ENCODE peak calls at places on chromosomes 13 and 19, in ten cellular contexts. One of them, this sample, is unnamed. For H3K27me3, the result is how much of the 10 kb centered on the place peaks cover.

GRCh38 chr13:47679391-47679790 is 321.7 kb downstream of the SUCLA2 start:
- DNase-seq in colonic mucosa: no peak
- DNase-seq in WERI-Rb-1: no peak
- DNase-seq in dorsolateral prefrontal cortex: no peak
- DNase-seq in PC-9: no peak
- DNase-seq in thoracic aorta: no peak
- DNase-seq in cardiac muscle cell: no peak
- DNase-seq in suprapubic skin: no peak
- DNase-seq in stomach: no peak
- DNase-seq in HCT116: no peak
- DNase-seq in this sample: no peak

GRCh38 chr13:75650991-75651390 is 14.9 kb downstream of the LMO7 start:
- DNase-seq in colonic mucosa: no peak
- DNase-seq in WERI-Rb-1: no peak
- DNase-seq in dorsolateral prefrontal cortex: no peak
- DNase-seq in PC-9: no peak
- DNase-seq in thoracic aorta: no peak
- DNase-seq in cardiac muscle cell: no peak
- DNase-seq in suprapubic skin: no peak
- DNase-seq in stomach: no peak
- DNase-seq in HCT116: no peak
- DNase-seq in this sample: no peak

GRCh38 chr19:46926201-46927071 is 65.6 kb downstream of the ARHGAP35 start:
- DNase-seq in colonic mucosa: no peak
- DNase-seq in WERI-Rb-1: no peak
- DNase-seq in dorsolateral prefrontal cortex: no peak
- DNase-seq in PC-9: no peak
- DNase-seq in thoracic aorta: no peak
- DNase-seq in cardiac muscle cell: no peak
- DNase-seq in suprapubic skin: no peak
- DNase-seq in stomach: no peak
- DNase-seq in HCT116: no peak
- DNase-seq in this sample: no peak

GRCh38 chr19:54137913-54138776 is 583 bp downstream of the CNOT3 start:
- DNase-seq in colonic mucosa: peak
- DNase-seq in WERI-Rb-1: no peak
- DNase-seq in dorsolateral prefrontal cortex: peak
- DNase-seq in PC-9: peak
- DNase-seq in thoracic aorta: no peak
- DNase-seq in cardiac muscle cell: peak
- DNase-seq in suprapubic skin: no peak
- DNase-seq in stomach: no peak
- DNase-seq in HCT116: no peak
- DNase-seq in this sample: no peak

GRCh38 chr13:33554919-33555791 is 262.8 kb upstream of the RFC3 start:
- DNase-seq in colonic mucosa: no peak
- DNase-seq in WERI-Rb-1: peak
- DNase-seq in dorsolateral prefrontal cortex: no peak
- DNase-seq in PC-9: no peak
- DNase-seq in thoracic aorta: no peak
- DNase-seq in cardiac muscle cell: peak
- DNase-seq in suprapubic skin: no peak
- DNase-seq in stomach: no peak
- DNase-seq in HCT116: no peak
- DNase-seq in this sample: no peak

GRCh38 chr13:64817721-64818120 is 2412.4 kb downstream of the PCDH9 start:
- DNase-seq in colonic mucosa: no peak
- DNase-seq in WERI-Rb-1: no peak
- DNase-seq in dorsolateral prefrontal cortex: no peak
- DNase-seq in PC-9: no peak
- DNase-seq in thoracic aorta: no peak
- DNase-seq in cardiac muscle cell: no peak
- DNase-seq in suprapubic skin: no peak
- DNase-seq in stomach: no peak
- DNase-seq in HCT116: no peak
- DNase-seq in this sample: no peak

GRCh38 chr19:38384209-38385027 is 3.4 kb downstream of the GGN start:
- DNase-seq in colonic mucosa: no peak
- DNase-seq in WERI-Rb-1: peak
- DNase-seq in dorsolateral prefrontal cortex: no peak
- DNase-seq in PC-9: no peak
- DNase-seq in thoracic aorta: no peak
- DNase-seq in cardiac muscle cell: peak
- DNase-seq in suprapubic skin: no peak
- DNase-seq in stomach: no peak
- DNase-seq in HCT116: no peak
- DNase-seq in this sample: no peak

GRCh38 chr19:17248011-17248776 is 2.5 kb upstream of the NR2F6 start:
- DNase-seq in colonic mucosa: peak
- DNase-seq in WERI-Rb-1: peak
- DNase-seq in dorsolateral prefrontal cortex: no peak
- DNase-seq in PC-9: peak
- DNase-seq in thoracic aorta: no peak
- DNase-seq in cardiac muscle cell: no peak
- DNase-seq in suprapubic skin: no peak
- DNase-seq in stomach: peak
- DNase-seq in HCT116: no peak
- DNase-seq in this sample: no peak

GRCh38 chr13:66926851-66927524 is 303.1 kb downstream of the PCDH9 start:
- DNase-seq in colonic mucosa: no peak
- DNase-seq in WERI-Rb-1: no peak
- DNase-seq in dorsolateral prefrontal cortex: no peak
- DNase-seq in PC-9: no peak
- DNase-seq in thoracic aorta: no peak
- DNase-seq in cardiac muscle cell: no peak
- DNase-seq in suprapubic skin: no peak
- DNase-seq in stomach: no peak
- DNase-seq in HCT116: no peak
- DNase-seq in this sample: no peak

GRCh38 chr19:6092329-6093286 is 17.7 kb downstream of the RFX2 start:
- DNase-seq in colonic mucosa: peak
- DNase-seq in WERI-Rb-1: peak
- DNase-seq in dorsolateral prefrontal cortex: peak
- DNase-seq in PC-9: peak
- DNase-seq in thoracic aorta: peak
- DNase-seq in cardiac muscle cell: peak
- DNase-seq in suprapubic skin: peak
- DNase-seq in stomach: peak
- DNase-seq in HCT116: peak
- DNase-seq in this sample: no peak

GRCh38 chr19:56091066-56091490 is 30.0 kb downstream of the ZNF787 start:
- DNase-seq in colonic mucosa: no peak
- DNase-seq in WERI-Rb-1: no peak
- DNase-seq in dorsolateral prefrontal cortex: no peak
- DNase-seq in PC-9: peak
- DNase-seq in thoracic aorta: no peak
- DNase-seq in cardiac muscle cell: no peak
- DNase-seq in suprapubic skin: peak
- DNase-seq in stomach: no peak
- DNase-seq in HCT116: no peak
- DNase-seq in this sample: no peak

DNA sequence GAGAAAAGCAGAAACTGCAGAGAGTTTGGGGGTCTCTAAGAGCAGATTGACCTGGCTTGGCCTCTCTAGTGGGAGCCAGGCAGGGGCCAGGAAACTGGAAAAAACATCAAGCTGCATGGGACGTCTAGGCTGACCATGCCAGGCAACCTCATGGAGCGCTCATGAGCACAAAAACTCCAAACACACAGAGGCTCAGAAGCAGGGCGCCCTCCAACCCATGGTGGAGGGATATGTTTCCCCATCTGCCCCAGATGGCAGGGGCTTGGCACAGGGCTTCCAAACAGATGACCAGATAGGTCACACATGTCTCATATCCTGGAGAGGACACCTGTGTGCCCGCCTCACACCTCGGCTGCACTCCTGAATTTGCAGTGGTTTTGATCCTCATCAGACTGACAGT is 879.0 kb downstream of the UQCRFS1 start:
- DNase-seq in colonic mucosa: no peak
- DNase-seq in WERI-Rb-1: no peak
- DNase-seq in dorsolateral prefrontal cortex: no peak
- DNase-seq in PC-9: no peak
- DNase-seq in thoracic aorta: no peak
- DNase-seq in cardiac muscle cell: no peak
- DNase-seq in suprapubic skin: no peak
- DNase-seq in stomach: no peak
- DNase-seq in HCT116: no peak
- DNase-seq in this sample: no peak
- TF ChIP-seq CTCF in colonic mucosa: no peak
- TF ChIP-seq CTCF in WERI-Rb-1: no peak
- TF ChIP-seq CTCF in dorsolateral prefrontal cortex: no peak
- TF ChIP-seq CTCF in PC-9: no peak
- TF ChIP-seq CTCF in thoracic aorta: no peak
- TF ChIP-seq CTCF in cardiac muscle cell: no peak
- TF ChIP-seq CTCF in suprapubic skin: no peak
- TF ChIP-seq CTCF in stomach: no peak
- TF ChIP-seq CTCF in HCT116: no peak
- TF ChIP-seq CTCF in this sample: no peak

DNA sequence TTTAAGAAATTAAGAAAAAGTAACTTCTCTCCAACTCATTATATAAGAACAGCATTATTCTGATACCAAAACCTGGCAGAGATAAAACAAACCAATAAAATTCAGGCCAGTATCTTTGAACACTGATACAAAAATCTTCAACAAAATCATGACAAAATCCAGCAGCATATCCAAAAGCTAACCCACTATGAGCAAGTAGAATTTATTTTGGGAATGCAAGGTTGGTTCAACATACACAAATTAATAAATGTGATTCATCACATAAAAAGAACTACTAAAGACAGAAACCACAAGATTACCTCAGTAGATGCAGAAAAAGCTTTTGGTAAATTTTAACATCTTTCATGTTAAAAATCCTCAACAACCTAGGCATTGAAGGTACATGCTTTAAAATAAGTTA is 12.3 kb downstream of the ZNF91 start:
- DNase-seq in colonic mucosa: no peak
- DNase-seq in WERI-Rb-1: no peak
- DNase-seq in dorsolateral prefrontal cortex: no peak
- DNase-seq in PC-9: no peak
- DNase-seq in thoracic aorta: no peak
- DNase-seq in cardiac muscle cell: no peak
- DNase-seq in suprapubic skin: no peak
- DNase-seq in stomach: no peak
- DNase-seq in HCT116: no peak
- DNase-seq in this sample: no peak
- H3K27ac ChIP-seq in colonic mucosa: no peak
- H3K27ac ChIP-seq in WERI-Rb-1: no peak
- H3K27ac ChIP-seq in dorsolateral prefrontal cortex: no peak
- H3K27ac ChIP-seq in PC-9: no peak
- H3K27ac ChIP-seq in thoracic aorta: no peak
- H3K27ac ChIP-seq in cardiac muscle cell: no peak
- H3K27ac ChIP-seq in suprapubic skin: no peak
- H3K27ac ChIP-seq in stomach: no peak
- H3K27ac ChIP-seq in HCT116: no peak
- H3K27ac ChIP-seq in this sample: no peak

DNA sequence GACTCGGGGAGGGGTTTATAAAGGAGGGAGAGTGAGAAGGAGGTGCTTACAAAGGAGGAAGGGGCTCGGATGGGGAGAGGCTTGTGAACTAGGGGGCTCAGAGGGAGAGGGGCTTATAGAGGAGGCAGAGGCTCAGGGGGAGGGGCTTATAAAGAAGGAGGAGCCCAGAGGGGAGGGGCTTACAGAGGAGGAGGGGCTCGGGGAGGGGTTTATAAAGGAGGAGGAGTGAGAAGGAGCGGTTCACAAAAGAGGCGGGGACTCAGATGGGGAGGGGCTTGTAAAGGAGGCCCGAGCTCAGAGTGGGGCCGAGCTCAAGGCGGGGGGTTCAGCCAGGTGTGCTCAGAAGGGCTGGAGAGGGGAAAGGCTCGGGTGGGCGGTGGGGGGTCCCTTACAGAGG is 508 bp downstream of the SMIM24 start:
- DNase-seq in colonic mucosa: peak
- DNase-seq in WERI-Rb-1: peak
- DNase-seq in dorsolateral prefrontal cortex: no peak
- DNase-seq in PC-9: no peak
- DNase-seq in thoracic aorta: no peak
- DNase-seq in cardiac muscle cell: no peak
- DNase-seq in suprapubic skin: no peak
- DNase-seq in stomach: peak
- DNase-seq in HCT116: no peak
- DNase-seq in this sample: no peak
- H3K27me3 ChIP-seq in colonic mucosa: under half
- H3K27me3 ChIP-seq in WERI-Rb-1: under half
- H3K27me3 ChIP-seq in dorsolateral prefrontal cortex: under half
- H3K27me3 ChIP-seq in PC-9: under half
- H3K27me3 ChIP-seq in thoracic aorta: under half
- H3K27me3 ChIP-seq in cardiac muscle cell: under half
- H3K27me3 ChIP-seq in suprapubic skin: half or more
- H3K27me3 ChIP-seq in stomach: under half
- H3K27me3 ChIP-seq in HCT116: under half
- H3K27me3 ChIP-seq in this sample: under half

GRCh38 chr19:10114651-10115391 is 3.3 kb downstream of the P2RY11 start:
- DNase-seq in colonic mucosa: no peak
- DNase-seq in WERI-Rb-1: no peak
- DNase-seq in dorsolateral prefrontal cortex: no peak
- DNase-seq in PC-9: peak
- DNase-seq in thoracic aorta: no peak
- DNase-seq in cardiac muscle cell: no peak
- DNase-seq in suprapubic skin: no peak
- DNase-seq in stomach: no peak
- DNase-seq in HCT116: no peak
- DNase-seq in this sample: no peak

GRCh38 chr19:10112037-10112751 is 701 bp downstream of the P2RY11 start:
- DNase-seq in colonic mucosa: no peak
- DNase-seq in WERI-Rb-1: no peak
- DNase-seq in dorsolateral prefrontal cortex: no peak
- DNase-seq in PC-9: no peak
- DNase-seq in thoracic aorta: no peak
- DNase-seq in cardiac muscle cell: no peak
- DNase-seq in suprapubic skin: no peak
- DNase-seq in stomach: no peak
- DNase-seq in HCT116: no peak
- DNase-seq in this sample: peak

GRCh38 chr19:10113964-10114650 is 2.6 kb downstream of the P2RY11 start:
- DNase-seq in colonic mucosa: no peak
- DNase-seq in WERI-Rb-1: no peak
- DNase-seq in dorsolateral prefrontal cortex: no peak
- DNase-seq in PC-9: no peak
- DNase-seq in thoracic aorta: no peak
- DNase-seq in cardiac muscle cell: no peak
- DNase-seq in suprapubic skin: no peak
- DNase-seq in stomach: no peak
- DNase-seq in HCT116: no peak
- DNase-seq in this sample: no peak

GRCh38 chr19:10112895-10113591 is 1.6 kb downstream of the P2RY11 start:
- DNase-seq in colonic mucosa: peak
- DNase-seq in WERI-Rb-1: peak
- DNase-seq in dorsolateral prefrontal cortex: no peak
- DNase-seq in PC-9: no peak
- DNase-seq in thoracic aorta: no peak
- DNase-seq in cardiac muscle cell: peak
- DNase-seq in suprapubic skin: peak
- DNase-seq in stomach: peak
- DNase-seq in HCT116: no peak
- DNase-seq in this sample: peak

DNA sequence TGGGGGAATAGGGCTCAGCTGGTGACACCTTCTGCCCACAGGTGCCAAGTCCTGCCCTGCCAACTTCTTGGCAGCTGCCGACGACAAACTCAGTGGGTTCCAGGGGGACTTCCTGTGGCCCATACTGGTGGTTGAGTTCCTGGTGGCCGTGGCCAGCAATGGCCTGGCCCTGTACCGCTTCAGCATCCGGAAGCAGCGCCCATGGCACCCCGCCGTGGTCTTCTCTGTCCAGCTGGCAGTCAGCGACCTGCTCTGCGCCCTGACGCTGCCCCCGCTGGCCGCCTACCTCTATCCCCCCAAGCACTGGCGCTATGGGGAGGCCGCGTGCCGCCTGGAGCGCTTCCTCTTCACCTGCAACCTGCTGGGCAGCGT is 2.1 kb downstream of the P2RY11 start:
- DNase-seq in colonic mucosa: no peak
- DNase-seq in WERI-Rb-1: no peak
- DNase-seq in dorsolateral prefrontal cortex: no peak
- DNase-seq in PC-9: no peak
- DNase-seq in thoracic aorta: no peak
- DNase-seq in cardiac muscle cell: no peak
- DNase-seq in suprapubic skin: no peak
- DNase-seq in stomach: no peak
- DNase-seq in HCT116: no peak
- DNase-seq in this sample: no peak
- TF ChIP-seq CTCF in colonic mucosa: no peak
- TF ChIP-seq CTCF in WERI-Rb-1: no peak
- TF ChIP-seq CTCF in dorsolateral prefrontal cortex: no peak
- TF ChIP-seq CTCF in PC-9: no peak
- TF ChIP-seq CTCF in thoracic aorta: no peak
- TF ChIP-seq CTCF in cardiac muscle cell: no peak
- TF ChIP-seq CTCF in suprapubic skin: no peak
- TF ChIP-seq CTCF in stomach: no peak
- TF ChIP-seq CTCF in HCT116: no peak
- TF ChIP-seq CTCF in this sample: no peak